ENCODE peak calls at places on chromosome 18, in four cellular contexts. O is Peyer's patch, V is substantia nigra, B is suprapubic skin. C is an unnamed sample.
A peak's percentile ranks its signal among the peaks of the same experiment; 100 is the strongest.

GRCh38 chr18:57953883-57954282 is 90.1 kb upstream of the NEDD4L start:
- DNase-seq in B (no peak), V (no peak), O (peak; percentile 83), C (no peak)

GRCh38 chr18:43077510-43078290 is 37.8 kb downstream of the RIT2 start:
- DNase-seq in V (no peak), B (no peak), O (no peak), C (no peak)

GRCh38 chr18:57845468-57846103 is 42.5 kb upstream of the ATP8B1 start:
- DNase-seq in B (no peak), V (no peak), O (no peak), C (no peak)

GRCh38 chr18:9017900-9018217 is 84.6 kb upstream of the NDUFV2 start:
- DNase-seq in O (no peak), B (no peak), V (no peak), C (no peak)

GRCh38 chr18:35128675-35129074 is 87.5 kb downstream of the MAPRE2 start:
- DNase-seq in B (no peak), O (no peak), V (no peak), C (no peak)

GRCh38 chr18:79962835-79963657 is 1.4 kb upstream of the HSBP1L1 start:
- DNase-seq in O (peak; percentile 73), V (no peak), B (no peak), C (peak; percentile 52)

GRCh38 chr18:64699116-64699515 is 550.2 kb upstream of the LINC00305 start:
- DNase-seq in V (no peak), O (no peak), B (no peak), C (no peak)

GRCh38 chr18:77140439-77141109 is 8.0 kb upstream of the MBP start:
- DNase-seq in B (no peak), V (no peak), O (peak; percentile 66), C (peak; percentile 58)

GRCh38 chr18:52903858-52904257 is 563.9 kb downstream of the DCC start:
- DNase-seq in V (no peak), O (peak; percentile 62), B (no peak), C (no peak)

GRCh38 chr18:47906408-47906807 is 24.1 kb downstream of the SMAD2 start:
- DNase-seq in V (no peak), O (no peak), B (no peak), C (no peak)

GRCh38 chr18:3649135-3649558 is 199.2 kb downstream of the TGIF1 start:
- DNase-seq in B (no peak), O (no peak), V (no peak), C (no peak)
- H3K27ac ChIP-seq in B (peak overlapping the region; percentile 35), O (no peak overlapping the region), V (no peak overlapping the region), C (no peak overlapping the region)

GRCh38 chr18:63309422-63309821 is 10.1 kb downstream of the BCL2 start:
- DNase-seq in B (no peak), V (no peak), O (peak; percentile 67), C (peak; percentile 69)
- H3K27ac ChIP-seq in B (no peak overlapping the region), V (no peak overlapping the region), O (peak overlapping the region; percentile 48), C (peak overlapping the region; percentile 24)

GRCh38 chr18:32372047-32372380 is 98.7 kb downstream of the GAREM1 start:
- DNase-seq in B (no peak), V (no peak), O (no peak), C (no peak)
- H3K27ac ChIP-seq in B (peak overlapping the region; percentile 90), V (no peak overlapping the region), O (no peak overlapping the region), C (no peak overlapping the region)

GRCh38 chr18:44693030-44693784 is 12.5 kb downstream of the SETBP1 start:
- DNase-seq in B (no peak), O (no peak), V (no peak), C (no peak)

GRCh38 chr18:44695503-44695902 is 14.8 kb downstream of the SETBP1 start:
- DNase-seq in B (no peak), O (no peak), V (no peak), C (no peak)

GRCh38 chr18:44689736-44690135 is 9.0 kb downstream of the SETBP1 start:
- DNase-seq in B (no peak), O (no peak), V (no peak), C (no peak)

GRCh38 chr18:44687421-44687820 is 6.7 kb downstream of the SETBP1 start:
- DNase-seq in B (no peak), O (no peak), V (no peak), C (no peak)

DNA sequence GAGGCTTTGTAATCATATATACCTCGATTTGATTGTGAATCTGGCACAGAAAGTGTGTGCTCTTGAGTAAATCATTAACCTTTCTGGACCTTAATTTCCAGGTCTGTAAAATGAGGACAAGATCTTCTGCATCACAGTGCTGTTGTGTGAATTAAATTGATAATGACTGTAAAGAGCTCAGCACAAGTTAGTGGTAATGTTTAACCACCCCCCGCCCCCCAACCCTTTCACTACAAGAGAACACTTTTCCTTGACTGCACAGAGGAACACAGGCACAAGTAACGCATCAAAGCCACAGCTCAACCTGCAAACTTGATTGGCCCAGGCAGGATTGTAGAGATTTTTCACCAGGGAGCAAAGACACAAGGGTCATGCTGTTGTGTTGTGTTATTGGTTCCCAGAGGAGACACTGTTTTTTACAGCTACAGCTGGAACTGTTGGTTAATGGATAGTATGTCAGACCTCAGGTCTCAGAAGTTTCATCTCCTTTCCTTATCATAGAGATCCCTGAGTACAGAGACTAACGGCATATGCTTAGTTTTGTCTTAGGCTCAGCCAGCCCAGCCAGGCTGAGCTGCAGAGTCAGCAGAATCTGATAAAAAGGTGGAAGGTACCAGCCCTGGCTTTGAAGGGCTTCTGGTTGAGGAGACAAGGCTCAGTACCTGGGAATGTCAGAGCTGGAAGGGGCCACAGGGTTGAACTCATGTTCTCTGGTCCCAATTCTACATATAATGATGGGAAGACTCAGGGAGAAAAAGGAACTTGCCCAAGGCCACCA is 10.6 kb downstream of the SETBP1 start:
- DNase-seq in B (no peak), O (no peak), V (no peak), C (no peak)
- H3K27ac ChIP-seq in B (no peak overlapping the region), O (no peak overlapping the region), V (no peak overlapping the region), C (no peak overlapping the region)

GRCh38 chr18:36381075-36381474 is 83.6 kb downstream of the FHOD3 start:
- DNase-seq in V (no peak), B (no peak), O (no peak), C (no peak)

GRCh38 chr18:36382151-36382550 is 84.6 kb downstream of the FHOD3 start:
- DNase-seq in O (no peak), B (no peak), V (no peak), C (no peak)

GRCh38 chr18:36379426-36379984 is 82.0 kb downstream of the FHOD3 start:
- DNase-seq in V (no peak), O (no peak), B (no peak), C (no peak)

GRCh38 chr18:36378194-36378593 is 80.7 kb downstream of the FHOD3 start:
- DNase-seq in V (no peak), O (no peak), B (no peak), C (no peak)

GRCh38 chr18:36380173-36380827 is 82.8 kb downstream of the FHOD3 start:
- DNase-seq in O (no peak), V (no peak), B (no peak), C (no peak)
- H3K27ac ChIP-seq in O (no peak overlapping the region), V (no peak overlapping the region), B (no peak overlapping the region), C (no peak overlapping the region)

DNA sequence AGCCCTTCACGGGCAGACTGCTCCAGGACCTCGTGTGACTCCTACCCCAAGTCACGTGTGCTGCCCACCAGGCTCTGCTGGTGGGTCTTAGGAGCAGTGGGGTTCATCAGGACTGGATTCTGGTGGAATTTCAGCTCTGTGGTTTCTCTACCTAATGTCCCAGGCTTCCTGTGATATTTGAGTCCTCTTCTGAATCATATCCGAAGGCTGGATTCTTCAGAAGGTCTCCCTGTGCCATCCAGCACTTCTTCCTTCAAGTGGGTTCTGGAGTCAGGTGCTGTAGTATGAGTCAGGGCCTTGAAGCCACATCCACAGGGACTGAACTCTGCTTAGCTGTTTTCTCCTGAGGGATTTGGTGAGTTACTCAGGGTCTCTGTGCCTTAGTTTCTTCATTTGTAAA is 850.2 kb upstream of the CELF4 start:
- DNase-seq in B (no peak), V (no peak), O (no peak), C (no peak)
- H3K27ac ChIP-seq in B (no peak overlapping the region), V (no peak overlapping the region), O (no peak overlapping the region), C (no peak overlapping the region)

GRCh38 chr18:2087877-2088673 is 483.2 kb downstream of the METTL4 start:
- DNase-seq in O (no peak), B (no peak), V (no peak), C (no peak)
- H3K27ac ChIP-seq in O (no peak overlapping the region), B (no peak overlapping the region), V (no peak overlapping the region), C (no peak overlapping the region)